ENCODE peak calls at places on chromosomes 3 and 15, in four cellular contexts. One of them, this sample, is unnamed.

GRCh38 chr3:23474580-23475357 is 271.6 kb downstream of the UBE2E2 start:
- DNase-seq in OCI-LY7: no peak
- DNase-seq in tibial artery: no peak
- DNase-seq in lower lobe of right lung: no peak
- DNase-seq in this sample: no peak

GRCh38 chr15:84889313-84889990 is 5.0 kb downstream of the SLC28A1 start:
- DNase-seq in OCI-LY7: no peak
- DNase-seq in tibial artery: no peak
- DNase-seq in lower lobe of right lung: no peak
- DNase-seq in this sample: no peak

GRCh38 chr3:119794971-119795612 is 13.2 kb downstream of the NR1I2 start:
- DNase-seq in OCI-LY7: no peak
- DNase-seq in tibial artery: no peak
- DNase-seq in lower lobe of right lung: no peak
- DNase-seq in this sample: peak; percentile 97

GRCh38 chr3:78721771-78722543 is 1045.8 kb downstream of the ROBO1 start:
- DNase-seq in OCI-LY7: no peak
- DNase-seq in tibial artery: no peak
- DNase-seq in lower lobe of right lung: no peak
- DNase-seq in this sample: no peak

GRCh38 chr15:62594017-62594416 is 428.9 kb upstream of the C2CD4B start:
- DNase-seq in OCI-LY7: no peak
- DNase-seq in tibial artery: no peak
- DNase-seq in lower lobe of right lung: no peak
- DNase-seq in this sample: no peak

GRCh38 chr3:27431116-27431515 is 53.1 kb downstream of the SLC4A7 start:
- DNase-seq in OCI-LY7: no peak
- DNase-seq in tibial artery: no peak
- DNase-seq in lower lobe of right lung: no peak
- DNase-seq in this sample: no peak

GRCh38 chr3:168272343-168272984 is 176.7 kb upstream of the GOLIM4 start:
- DNase-seq in OCI-LY7: no peak
- DNase-seq in tibial artery: no peak
- DNase-seq in lower lobe of right lung: no peak
- DNase-seq in this sample: no peak

GRCh38 chr3:52190294-52190841 is 7.6 kb upstream of the ALAS1 start:
- DNase-seq in OCI-LY7: no peak
- DNase-seq in tibial artery: no peak
- DNase-seq in lower lobe of right lung: peak; percentile 65
- DNase-seq in this sample: no peak

GRCh38 chr3:123119802-123120201 is 53.0 kb downstream of the PDIA5 start:
- DNase-seq in OCI-LY7: no peak
- DNase-seq in tibial artery: no peak
- DNase-seq in lower lobe of right lung: no peak
- DNase-seq in this sample: no peak

GRCh38 chr15:93068581-93069199 is 20.3 kb downstream of the RGMA start:
- DNase-seq in OCI-LY7: no peak
- DNase-seq in tibial artery: no peak
- DNase-seq in lower lobe of right lung: no peak
- DNase-seq in this sample: no peak

GRCh38 chr3:143821862-143822261 is 26.4 kb downstream of the SLC9A9 start:
- DNase-seq in OCI-LY7: no peak
- DNase-seq in tibial artery: no peak
- DNase-seq in lower lobe of right lung: no peak
- DNase-seq in this sample: no peak

GRCh38 chr15:62952969-62953368 is 89.6 kb upstream of the TPM1 start:
- DNase-seq in OCI-LY7: no peak
- DNase-seq in tibial artery: no peak
- DNase-seq in lower lobe of right lung: no peak
- DNase-seq in this sample: no peak

GRCh38 chr3:61222428-61222827 is 28.8 kb downstream of the FHIT start:
- DNase-seq in OCI-LY7: no peak
- DNase-seq in tibial artery: no peak
- DNase-seq in lower lobe of right lung: no peak
- DNase-seq in this sample: no peak

GRCh38 chr3:143002083-143002712 is 828 bp downstream of the U2SURP start:
- DNase-seq in OCI-LY7: peak; percentile 60
- DNase-seq in tibial artery: no peak
- DNase-seq in lower lobe of right lung: no peak
- DNase-seq in this sample: peak; percentile 39

GRCh38 chr15:46088486-46089437 is 453.9 kb downstream of the SQOR start:
- DNase-seq in OCI-LY7: no peak
- DNase-seq in tibial artery: no peak
- DNase-seq in lower lobe of right lung: no peak
- DNase-seq in this sample: no peak

GRCh38 chr15:71782447-71783165 is 27.7 kb upstream of the NR2E3 start:
- DNase-seq in OCI-LY7: no peak
- DNase-seq in tibial artery: no peak
- DNase-seq in lower lobe of right lung: no peak
- DNase-seq in this sample: no peak

GRCh38 chr3:127133971-127134370 is 59.0 kb upstream of the PRR23E start:
- DNase-seq in OCI-LY7: no peak
- DNase-seq in tibial artery: no peak
- DNase-seq in lower lobe of right lung: no peak
- DNase-seq in this sample: no peak

GRCh38 chr3:114231616-114232015 is 5.8 kb downstream of the ZNF80 start:
- DNase-seq in OCI-LY7: no peak
- DNase-seq in tibial artery: no peak
- DNase-seq in lower lobe of right lung: no peak
- DNase-seq in this sample: no peak

GRCh38 chr3:39267631-39268553 is 11.9 kb downstream of the CX3CR1 start:
- DNase-seq in OCI-LY7: no peak
- DNase-seq in tibial artery: no peak
- DNase-seq in lower lobe of right lung: no peak
- DNase-seq in this sample: no peak

GRCh38 chr3:177946515-177946914 is 589.7 kb upstream of the KCNMB2 start:
- DNase-seq in OCI-LY7: no peak
- DNase-seq in tibial artery: no peak
- DNase-seq in lower lobe of right lung: no peak
- DNase-seq in this sample: no peak

GRCh38 chr3:157606392-157607197 is 103.4 kb upstream of the VEPH1 start:
- DNase-seq in OCI-LY7: peak; percentile 58
- DNase-seq in tibial artery: peak; percentile 65
- DNase-seq in lower lobe of right lung: peak; percentile 56
- DNase-seq in this sample: peak; percentile 79

GRCh38 chr3:24365168-24365567 is 129.5 kb downstream of the THRB start:
- DNase-seq in OCI-LY7: no peak
- DNase-seq in tibial artery: peak; percentile 78
- DNase-seq in lower lobe of right lung: no peak
- DNase-seq in this sample: peak; percentile 15

GRCh38 chr15:34011476-34011875 is 27.5 kb downstream of the AVEN start:
- DNase-seq in OCI-LY7: no peak
- DNase-seq in tibial artery: no peak
- DNase-seq in lower lobe of right lung: no peak
- DNase-seq in this sample: no peak

GRCh38 chr3:141498592-141499223 is 11.9 kb downstream of the RASA2 start:
- DNase-seq in OCI-LY7: peak; percentile 91
- DNase-seq in tibial artery: peak; percentile 41
- DNase-seq in lower lobe of right lung: peak; percentile 57
- DNase-seq in this sample: no peak

GRCh38 chr3:23288286-23288685 is 85.2 kb downstream of the UBE2E2 start:
- DNase-seq in OCI-LY7: no peak
- DNase-seq in tibial artery: no peak
- DNase-seq in lower lobe of right lung: no peak
- DNase-seq in this sample: no peak

GRCh38 chr3:23740517-23741402 is 65.0 kb upstream of the UBE2E1 start:
- DNase-seq in OCI-LY7: peak; percentile 51
- DNase-seq in tibial artery: peak; percentile 36
- DNase-seq in lower lobe of right lung: peak; percentile 59
- DNase-seq in this sample: no peak

GRCh38 chr3:127588675-127589577 is 1.6 kb downstream of the TPRA1 start:
- DNase-seq in OCI-LY7: peak; percentile 33
- DNase-seq in tibial artery: no peak
- DNase-seq in lower lobe of right lung: no peak
- DNase-seq in this sample: peak; percentile 42

GRCh38 chr3:193824365-193824764 is 231.4 kb downstream of the OPA1 start:
- DNase-seq in OCI-LY7: no peak
- DNase-seq in tibial artery: no peak
- DNase-seq in lower lobe of right lung: no peak
- DNase-seq in this sample: no peak

GRCh38 chr3:52022323-52023100 is 26.8 kb upstream of the RPL29 start:
- DNase-seq in OCI-LY7: no peak
- DNase-seq in tibial artery: peak; percentile 48
- DNase-seq in lower lobe of right lung: no peak
- DNase-seq in this sample: no peak

GRCh38 chr3:127406309-127407025 is 118.6 kb upstream of the PRR20G start:
- DNase-seq in OCI-LY7: peak; percentile 8
- DNase-seq in tibial artery: no peak
- DNase-seq in lower lobe of right lung: no peak
- DNase-seq in this sample: peak; percentile 35

GRCh38 chr3:168002786-168003368 is 92.8 kb downstream of the GOLIM4 start:
- DNase-seq in OCI-LY7: no peak
- DNase-seq in tibial artery: no peak
- DNase-seq in lower lobe of right lung: no peak
- DNase-seq in this sample: peak; percentile 5

DNA sequence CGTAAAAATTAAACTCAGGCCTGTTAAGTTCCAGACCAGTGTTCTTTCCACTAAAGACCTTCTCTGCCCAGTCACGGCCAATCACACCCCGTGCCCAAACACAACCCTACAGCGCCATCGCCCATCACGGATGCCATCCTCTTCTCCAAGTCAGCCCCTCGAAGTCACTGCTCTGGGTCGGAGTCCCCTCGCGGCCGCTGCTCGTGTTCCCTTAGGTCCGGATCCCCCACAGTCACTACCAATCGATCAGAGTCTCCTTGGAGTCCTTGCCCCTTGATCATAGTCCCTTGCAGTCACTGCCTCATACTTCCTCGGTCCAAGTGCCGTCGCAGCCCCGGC is 491 bp downstream of the PCYT1A start:
- DNase-seq in OCI-LY7: peak; percentile 12
- DNase-seq in tibial artery: no peak
- DNase-seq in lower lobe of right lung: no peak
- DNase-seq in this sample: no peak
- TF ChIP-seq CTCF in OCI-LY7: no peak
- TF ChIP-seq CTCF in tibial artery: no peak
- TF ChIP-seq CTCF in lower lobe of right lung: no peak
- TF ChIP-seq CTCF in this sample: no peak

GRCh38 chr3:116001063-116001765 is 377.9 kb downstream of the GAP43 start:
- DNase-seq in OCI-LY7: no peak
- DNase-seq in tibial artery: no peak
- DNase-seq in lower lobe of right lung: no peak
- DNase-seq in this sample: no peak
- H3K4me1 ChIP-seq in OCI-LY7: no peaks in the 10 kb centered on the region
- H3K4me1 ChIP-seq in tibial artery: no peaks in the 10 kb centered on the region
- H3K4me1 ChIP-seq in lower lobe of right lung: peaks cover 5% of the 10 kb centered on the region
- H3K4me1 ChIP-seq in this sample: no peaks in the 10 kb centered on the region

DNA sequence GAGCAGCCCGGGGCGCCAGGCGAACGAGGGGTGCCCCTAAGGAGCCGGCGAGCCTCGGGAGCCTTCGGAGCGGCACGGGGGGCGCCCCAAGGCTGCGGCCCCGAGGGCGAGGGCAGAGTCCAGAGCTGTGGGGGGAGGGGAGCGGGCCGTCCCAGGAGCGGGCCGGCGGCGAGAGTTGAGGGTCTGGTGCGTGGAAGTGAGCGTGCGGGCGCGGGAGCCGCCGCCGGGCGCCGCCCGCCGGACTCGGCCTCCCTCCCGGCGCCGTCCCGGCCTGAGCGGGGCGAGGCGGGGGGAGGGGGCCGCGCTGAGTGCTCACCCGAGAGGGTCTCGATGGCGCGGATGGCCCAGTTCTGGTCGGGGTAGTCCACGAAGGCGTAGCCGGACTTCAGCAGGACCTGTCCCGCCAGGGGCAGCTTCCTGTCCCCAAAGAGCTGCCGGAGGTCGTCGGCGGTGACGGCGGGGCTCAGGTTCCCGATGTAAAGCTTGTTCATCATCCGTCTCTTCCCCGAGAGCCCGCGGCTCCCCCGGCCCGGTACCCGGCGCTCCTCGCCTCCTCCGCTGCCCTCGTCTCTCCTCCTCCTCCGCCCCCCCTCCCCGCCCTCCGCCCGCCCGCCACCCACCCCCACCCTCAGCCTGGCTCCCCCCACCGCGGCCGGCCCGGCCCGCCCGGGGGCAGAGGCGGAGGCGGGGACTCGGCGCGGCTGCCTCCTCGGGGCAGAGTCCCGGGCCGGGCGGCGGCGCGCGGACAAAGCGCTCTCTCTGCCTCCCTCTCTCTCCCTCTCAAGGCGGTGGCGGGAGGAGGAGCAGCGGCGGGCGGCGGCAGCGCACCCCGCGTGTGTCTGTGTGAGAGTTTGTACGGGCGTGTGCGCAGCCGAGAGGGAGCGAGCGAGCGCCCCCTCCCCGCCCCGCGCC is at the start of gene IGF2BP2:
- DNase-seq in OCI-LY7: peak; percentile 45
- DNase-seq in tibial artery: peak; percentile 44
- DNase-seq in lower lobe of right lung: peak; percentile 83
- DNase-seq in this sample: peak; percentile 91
- H3K4me3 ChIP-seq in OCI-LY7: peak within 1 kb of the TSS; percentile 59
- H3K4me3 ChIP-seq in tibial artery: peak within 1 kb of the TSS; percentile 62
- H3K4me3 ChIP-seq in lower lobe of right lung: peak within 1 kb of the TSS; percentile 87
- H3K4me3 ChIP-seq in this sample: peak within 1 kb of the TSS; percentile 94

DNA sequence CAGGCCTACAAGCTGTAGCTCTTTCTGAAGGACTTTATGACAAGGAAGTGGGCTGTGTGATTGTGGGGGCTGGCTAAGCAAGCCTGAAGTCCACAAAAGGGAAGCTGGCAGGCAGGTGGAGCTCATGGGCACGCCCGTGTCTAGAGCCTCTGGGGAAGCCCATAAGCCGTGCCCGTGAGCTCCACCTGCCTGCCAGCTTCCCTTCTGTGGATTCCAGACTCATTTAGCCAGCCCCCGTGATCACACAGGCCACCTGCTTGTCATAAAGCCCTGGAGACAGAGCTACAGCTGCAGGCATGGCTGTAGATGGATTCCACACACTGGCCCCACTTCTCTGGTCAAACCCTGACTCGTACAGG is 15.2 kb downstream of the EFCC1 start:
- DNase-seq in OCI-LY7: peak; percentile 90
- DNase-seq in tibial artery: no peak
- DNase-seq in lower lobe of right lung: peak; percentile 60
- DNase-seq in this sample: no peak
- TF ChIP-seq CTCF in OCI-LY7: peak; percentile 64
- TF ChIP-seq CTCF in tibial artery: no peak
- TF ChIP-seq CTCF in lower lobe of right lung: no peak
- TF ChIP-seq CTCF in this sample: no peak

GRCh38 chr15:73683257-73683623 is 943 bp upstream of the CD276 start:
- DNase-seq in OCI-LY7: no peak
- DNase-seq in tibial artery: no peak
- DNase-seq in lower lobe of right lung: no peak
- DNase-seq in this sample: no peak
- H3K4me1 ChIP-seq in OCI-LY7: no peaks in the 10 kb centered on the region
- H3K4me1 ChIP-seq in tibial artery: peaks cover 45% of the 10 kb centered on the region
- H3K4me1 ChIP-seq in lower lobe of right lung: peaks cover 36% of the 10 kb centered on the region
- H3K4me1 ChIP-seq in this sample: peaks cover 13% of the 10 kb centered on the region

DNA sequence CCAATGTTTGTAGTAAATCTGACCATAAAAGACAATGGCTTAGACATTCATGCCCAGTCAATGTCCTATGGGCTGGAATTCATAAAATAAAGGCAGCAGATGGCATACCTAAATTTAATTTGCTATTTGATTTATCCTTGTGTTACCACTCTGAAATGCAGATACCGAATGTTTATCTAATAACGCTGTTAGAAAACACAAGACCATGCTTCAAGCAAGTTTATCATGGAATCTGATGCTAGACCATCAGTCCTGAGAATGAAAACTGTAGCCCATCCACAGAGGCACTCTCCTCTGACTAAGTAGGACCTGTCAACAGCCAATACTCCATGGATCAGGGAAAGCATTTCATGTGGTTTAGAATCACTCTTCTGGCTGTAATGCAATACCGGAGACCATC is 12.3 kb upstream of the CPB1 start:
- DNase-seq in OCI-LY7: no peak
- DNase-seq in tibial artery: no peak
- DNase-seq in lower lobe of right lung: no peak
- DNase-seq in this sample: no peak
- H3K4me3 ChIP-seq in OCI-LY7: no peak overlapping the region
- H3K4me3 ChIP-seq in tibial artery: no peak overlapping the region
- H3K4me3 ChIP-seq in lower lobe of right lung: no peak overlapping the region
- H3K4me3 ChIP-seq in this sample: no peak overlapping the region

This sample was measured in Caco-2.